ENCODE peak calls at places on chromosomes 1 and 21, in nine cellular contexts. C, K, I, Z, F, Y, W, N and D are unnamed samples.

GRCh38 chr1:30525980-30526651 is 197.3 kb downstream of the MATN1 start:
- DNase-seq in C (peak), K (peak), I (peak), Z (no peak), F (peak), Y (peak), W (peak), N (peak), D (no peak)

GRCh38 chr1:159177273-159177907 is 6.0 kb downstream of the CADM3 start:
- DNase-seq in C (peak), K (peak), I (peak), Z (no peak), F (peak), Y (no peak), W (peak), N (peak), D (no peak)

GRCh38 chr1:56146449-56146848 is 432.9 kb downstream of the PLPP3 start:
- DNase-seq in C (no peak), K (peak), I (peak), Z (no peak), F (no peak), Y (no peak), W (peak), N (no peak), D (no peak)

GRCh38 chr1:176471338-176472121 is 8.6 kb downstream of the PAPPA2 start:
- DNase-seq in C (no peak), K (no peak), I (no peak), Z (no peak), F (no peak), Y (no peak), W (no peak), N (no peak), D (no peak)

GRCh38 chr1:29789221-29789909 is 553.0 kb downstream of the PTPRU start:
- DNase-seq in C (no peak), K (no peak), I (peak), Z (no peak), F (no peak), Y (no peak), W (no peak), N (no peak), D (no peak)

GRCh38 chr1:202618387-202619022 is 91.7 kb downstream of the SYT2 start:
- DNase-seq in C (peak), K (peak), I (peak), Z (no peak), F (peak), Y (no peak), W (peak), N (no peak), D (no peak)

GRCh38 chr1:234781241-234782056 is 171.5 kb upstream of the IRF2BP2 start:
- DNase-seq in C (no peak), K (no peak), I (no peak), Z (no peak), F (no peak), Y (no peak), W (no peak), N (no peak), D (no peak)

GRCh38 chr1:18297896-18298648 is 182.7 kb upstream of the KLHDC7A start:
- DNase-seq in C (no peak), K (no peak), I (no peak), Z (no peak), F (no peak), Y (no peak), W (no peak), N (no peak), D (no peak)

GRCh38 chr1:94463056-94463764 is 45.0 kb downstream of the ABCD3 start:
- DNase-seq in C (no peak), K (no peak), I (no peak), Z (no peak), F (no peak), Y (no peak), W (no peak), N (no peak), D (no peak)

GRCh38 chr1:39272791-39273071 is 68.2 kb downstream of the MACF1 start:
- DNase-seq in C (no peak), K (no peak), I (no peak), Z (no peak), F (no peak), Y (no peak), W (no peak), N (no peak), D (no peak)

GRCh38 chr1:199460933-199461332 is 566.6 kb upstream of the NR5A2 start:
- DNase-seq in C (peak), K (peak), I (no peak), Z (no peak), F (no peak), Y (no peak), W (peak), N (no peak), D (no peak)

GRCh38 chr1:33724348-33724747 is 139.5 kb upstream of the HMGB4 start:
- DNase-seq in C (no peak), K (no peak), I (no peak), Z (no peak), F (no peak), Y (no peak), W (no peak), N (no peak), D (no peak)

GRCh38 chr1:16318544-16318943 is 33.7 kb downstream of the FBXO42 start:
- DNase-seq in C (no peak), K (no peak), I (no peak), Z (no peak), F (no peak), Y (no peak), W (no peak), N (no peak), D (no peak)

GRCh38 chr1:6330410-6330827 is 63.1 kb downstream of the ACOT7 start:
- DNase-seq in C (no peak), K (peak), I (peak), Z (no peak), F (no peak), Y (no peak), W (peak), N (no peak), D (no peak)

GRCh38 chr1:206540044-206540758 is 32.9 kb downstream of the RASSF5 start:
- DNase-seq in C (no peak), K (no peak), I (no peak), Z (no peak), F (peak), Y (no peak), W (no peak), N (peak), D (no peak)

GRCh38 chr1:10794724-10795304 is 1.6 kb downstream of the CASZ1 start:
- DNase-seq in C (no peak), K (no peak), I (no peak), Z (no peak), F (peak), Y (no peak), W (no peak), N (no peak), D (peak)

GRCh38 chr21:32624726-32625125 is 12.5 kb upstream of the CFAP298 start:
- DNase-seq in C (no peak), K (peak), I (peak), Z (no peak), F (no peak), Y (no peak), W (no peak), N (no peak), D (no peak)

GRCh38 chr1:100785399-100786082 is 66.0 kb downstream of the VCAM1 start:
- DNase-seq in C (peak), K (peak), I (peak), Z (no peak), F (peak), Y (no peak), W (peak), N (no peak), D (no peak)

GRCh38 chr1:162207862-162208261 is 138.4 kb downstream of the NOS1AP start:
- DNase-seq in C (no peak), K (no peak), I (no peak), Z (no peak), F (no peak), Y (no peak), W (no peak), N (no peak), D (no peak)

GRCh38 chr1:56654126-56654923 is 9.2 kb downstream of the PRKAA2 start:
- DNase-seq in C (no peak), K (no peak), I (peak), Z (no peak), F (no peak), Y (no peak), W (no peak), N (no peak), D (no peak)

GRCh38 chr1:203768158-203768725 is 3.3 kb downstream of the LAX1 start:
- DNase-seq in C (no peak), K (no peak), I (no peak), Z (no peak), F (no peak), Y (no peak), W (no peak), N (no peak), D (no peak)

GRCh38 chr1:23167353-23168078 is 1.1 kb downstream of the LUZP1 start:
- DNase-seq in C (peak), K (peak), I (peak), Z (peak), F (peak), Y (no peak), W (peak), N (peak), D (peak)

GRCh38 chr1:46183119-46183842 is 7.0 kb upstream of the P3R3URF start:
- DNase-seq in C (peak), K (peak), I (peak), Z (no peak), F (peak), Y (no peak), W (peak), N (peak), D (no peak)

GRCh38 chr1:232952514-232953175 is 2.2 kb downstream of the NTPCR start:
- DNase-seq in C (peak), K (peak), I (no peak), Z (peak), F (peak), Y (no peak), W (peak), N (peak), D (peak)

GRCh38 chr1:232951605-232952004 is 1.2 kb downstream of the NTPCR start:
- DNase-seq in C (no peak), K (no peak), I (no peak), Z (no peak), F (no peak), Y (no peak), W (no peak), N (no peak), D (no peak)

GRCh38 chr1:232950919-232951579 is 638 bp downstream of the NTPCR start:
- DNase-seq in C (peak), K (no peak), I (peak), Z (peak), F (peak), Y (no peak), W (peak), N (no peak), D (no peak)

GRCh38 chr1:232954594-232955365 is 4.4 kb downstream of the NTPCR start:
- DNase-seq in C (peak), K (no peak), I (peak), Z (no peak), F (no peak), Y (no peak), W (peak), N (no peak), D (no peak)

DNA sequence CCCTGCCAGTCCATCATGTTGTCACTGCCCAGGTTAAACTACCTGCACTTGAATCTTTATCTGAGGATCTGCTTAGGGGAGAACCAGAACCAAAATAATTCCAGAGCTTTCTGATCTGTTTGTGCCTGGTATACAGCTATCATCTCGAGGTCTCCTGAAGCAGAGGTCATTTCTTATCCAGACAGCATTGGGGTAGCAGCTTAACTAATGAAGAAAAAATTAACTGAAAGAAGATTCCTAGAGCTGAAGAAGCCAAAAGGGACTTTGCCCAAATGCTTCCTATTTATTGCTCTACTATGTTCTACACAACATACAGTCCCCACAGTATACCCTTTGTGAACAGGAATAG is 2.7 kb downstream of the NTPCR start:
- DNase-seq in C (no peak), K (no peak), I (no peak), Z (no peak), F (no peak), Y (no peak), W (no peak), N (no peak), D (no peak)
- TF ChIP-seq CTCF in C (no peak), K (peak), I (no peak), Z (no peak), F (no peak), Y (no peak), W (no peak), N (no peak), D (peak)

GRCh38 chr1:2492091-2492490 is 16.0 kb downstream of the PLCH2 start:
- DNase-seq in C (no peak), K (no peak), I (no peak), Z (no peak), F (no peak), Y (no peak), W (no peak), N (no peak), D (no peak)

GRCh38 chr1:2488688-2489087 is 12.6 kb downstream of the PLCH2 start:
- DNase-seq in C (no peak), K (no peak), I (no peak), Z (no peak), F (no peak), Y (no peak), W (no peak), N (no peak), D (no peak)

GRCh38 chr1:2493218-2493617 is 17.1 kb downstream of the PLCH2 start:
- DNase-seq in C (no peak), K (no peak), I (no peak), Z (no peak), F (no peak), Y (no peak), W (no peak), N (no peak), D (no peak)

GRCh38 chr1:2486558-2486957 is 10.5 kb downstream of the PLCH2 start:
- DNase-seq in C (no peak), K (no peak), I (no peak), Z (no peak), F (no peak), Y (no peak), W (no peak), N (no peak), D (no peak)

GRCh38 chr1:2489615-2490014 is 13.5 kb downstream of the PLCH2 start:
- DNase-seq in C (no peak), K (no peak), I (no peak), Z (no peak), F (no peak), Y (no peak), W (no peak), N (no peak), D (no peak)
- TF ChIP-seq CTCF in C (no peak), K (no peak), I (no peak), Z (no peak), F (no peak), Y (no peak), W (no peak), N (no peak), D (no peak)

GRCh38 chr1:228004331-228004871 is 2.4 kb upstream of the WNT3A start:
- DNase-seq in C (no peak), K (no peak), I (no peak), Z (no peak), F (peak), Y (no peak), W (no peak), N (peak), D (no peak)
- TF ChIP-seq CTCF in C (peak), K (peak), I (no peak), Z (no peak), F (peak), Y (no peak), W (peak), N (peak), D (no peak)

DNA sequence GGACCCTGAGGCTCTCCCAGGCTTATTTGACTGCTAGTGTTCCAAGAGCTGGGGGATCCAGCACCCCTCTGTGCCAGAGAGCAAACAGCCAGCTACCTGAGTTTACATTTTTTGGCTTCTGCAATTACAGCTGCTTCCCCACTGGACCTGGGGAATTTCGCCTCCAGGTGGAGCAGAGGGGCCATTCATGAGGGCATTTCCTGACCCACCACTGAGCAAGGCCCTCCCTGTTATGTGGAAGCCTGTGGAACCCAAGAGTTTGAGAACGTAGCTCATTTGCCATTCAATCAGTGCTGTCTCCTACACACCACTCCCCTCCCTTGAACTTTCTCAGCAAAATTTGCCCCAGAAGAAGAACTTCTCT is 42.7 kb upstream of the TMEM51 start:
- DNase-seq in C (no peak), K (no peak), I (no peak), Z (no peak), F (no peak), Y (no peak), W (no peak), N (no peak), D (no peak)
- TF ChIP-seq CTCF in C (no peak), K (no peak), I (no peak), Z (no peak), F (no peak), Y (no peak), W (no peak), N (no peak), D (no peak)

GRCh38 chr21:16651956-16652355 is 860.9 kb upstream of the CXADR start:
- DNase-seq in C (no peak), K (no peak), I (no peak), Z (no peak), F (no peak), Y (no peak), W (no peak), N (no peak), D (no peak)

GRCh38 chr21:16650984-16651383 is 861.9 kb upstream of the CXADR start:
- DNase-seq in C (no peak), K (no peak), I (no peak), Z (no peak), F (no peak), Y (no peak), W (no peak), N (no peak), D (no peak)
- TF ChIP-seq CTCF in C (no peak), K (no peak), I (no peak), Z (no peak), F (no peak), Y (no peak), W (no peak), N (no peak), D (no peak)

DNA sequence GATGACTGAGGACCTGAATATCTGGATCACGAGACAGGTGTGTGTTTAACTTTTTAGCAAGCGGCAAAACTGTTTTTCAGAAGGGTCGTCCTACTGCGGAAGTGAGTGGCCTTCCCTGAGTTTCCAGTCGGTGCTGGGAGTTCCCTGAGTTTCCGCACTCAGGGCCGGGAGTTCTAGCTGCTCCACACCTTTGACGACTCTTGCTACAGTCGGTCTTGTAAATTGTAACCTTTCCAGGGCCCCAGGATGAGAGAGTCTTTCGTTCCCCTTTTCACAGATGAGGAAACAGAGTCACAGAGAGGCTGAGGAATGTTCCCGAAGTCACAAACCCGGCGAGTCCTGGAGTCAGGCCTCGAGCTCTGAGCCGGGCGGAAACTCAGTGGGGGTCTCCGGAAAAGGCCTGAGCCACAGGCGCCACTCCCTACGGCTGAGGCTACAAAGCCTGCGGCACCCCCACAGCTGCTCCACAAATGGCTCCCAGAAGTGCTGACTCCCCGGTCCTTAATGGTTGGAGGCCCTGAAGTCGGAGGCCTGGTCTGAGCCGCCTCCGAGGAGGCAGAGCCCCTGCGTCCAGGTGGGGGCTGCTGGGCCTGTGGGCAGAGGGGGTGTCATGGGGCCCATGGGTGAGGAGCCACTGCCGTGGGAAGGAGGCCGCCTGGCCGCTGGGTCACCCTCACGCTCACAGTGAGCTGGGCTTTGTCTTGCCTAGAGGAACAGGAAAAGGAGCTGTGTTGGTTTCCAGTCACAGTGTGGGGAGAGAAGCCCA is 12.6 kb upstream of the COL18A1 start:
- DNase-seq in C (no peak), K (no peak), I (no peak), Z (no peak), F (no peak), Y (no peak), W (no peak), N (no peak), D (peak)
- TF ChIP-seq CTCF in C (no peak), K (no peak), I (no peak), Z (no peak), F (no peak), Y (no peak), W (no peak), N (no peak), D (no peak)

DNA sequence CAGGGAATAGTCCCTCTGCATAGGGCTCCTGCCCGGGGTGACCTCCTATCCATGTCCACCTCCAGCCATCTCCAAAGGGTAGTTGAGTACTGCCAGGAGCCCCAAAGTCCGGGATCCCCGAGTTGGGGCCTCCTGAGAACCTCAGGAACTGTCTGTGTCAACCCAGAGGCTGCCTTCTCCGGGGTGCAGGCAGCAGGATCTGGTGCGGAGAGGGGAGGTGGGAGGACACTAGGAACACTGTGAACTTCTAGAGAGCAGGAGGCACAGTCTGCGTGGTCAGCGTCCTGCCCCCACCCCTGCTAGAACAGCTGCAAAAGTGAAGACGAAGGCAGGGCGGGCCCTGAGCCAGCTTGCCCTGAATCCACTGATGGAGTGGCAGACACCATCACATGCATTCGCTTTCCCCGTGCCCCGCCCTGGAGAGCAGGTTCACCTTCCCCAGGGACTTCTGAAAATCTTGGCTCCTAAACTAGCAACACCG is 44.0 kb upstream of the ARHGEF16 start:
- DNase-seq in C (no peak), K (no peak), I (no peak), Z (no peak), F (no peak), Y (no peak), W (no peak), N (no peak), D (no peak)
- TF ChIP-seq CTCF in C (no peak), K (no peak), I (no peak), Z (no peak), F (no peak), Y (no peak), W (no peak), N (no peak), D (no peak)

GRCh38 chr1:3907031-3907534 is 7.0 kb upstream of the C1orf174 start:
- DNase-seq in C (no peak), K (no peak), I (no peak), Z (no peak), F (no peak), Y (no peak), W (no peak), N (no peak), D (peak)
- TF ChIP-seq CTCF in C (peak), K (peak), I (no peak), Z (no peak), F (no peak), Y (no peak), W (no peak), N (no peak), D (no peak)